ENCODE peak calls at places on chromosomes 4 and X, in five cellular contexts. One of them, this sample, is unnamed.

GRCh38 chrX:97267376-97267775 is 383.7 kb downstream of the RPA4 start:
- DNase-seq in occipital lobe: no peak
- DNase-seq in small intestine: no peak
- DNase-seq in left lung: no peak
- DNase-seq in endothelial cell of umbilical vein: peak
- DNase-seq in this sample: no peak

GRCh38 chrX:54045563-54046228 is 1.4 kb upstream of the PHF8 start:
- DNase-seq in endothelial cell of umbilical vein: no peak
- DNase-seq in small intestine: no peak
- DNase-seq in occipital lobe: no peak
- DNase-seq in left lung: no peak
- DNase-seq in this sample: no peak

GRCh38 chrX:102832661-102833060 is 104.4 kb upstream of the RAB40AL start:
- DNase-seq in endothelial cell of umbilical vein: no peak
- DNase-seq in occipital lobe: peak
- DNase-seq in small intestine: no peak
- DNase-seq in left lung: no peak
- DNase-seq in this sample: no peak

GRCh38 chrX:51376672-51377071 is 44.0 kb downstream of the NUDT10 start:
- DNase-seq in small intestine: no peak
- DNase-seq in endothelial cell of umbilical vein: no peak
- DNase-seq in left lung: no peak
- DNase-seq in occipital lobe: no peak
- DNase-seq in this sample: no peak

GRCh38 chrX:151875270-151876026 is 37.2 kb upstream of the MAGEA4 start:
- DNase-seq in occipital lobe: no peak
- DNase-seq in left lung: no peak
- DNase-seq in small intestine: no peak
- DNase-seq in endothelial cell of umbilical vein: no peak
- DNase-seq in this sample: no peak

GRCh38 chr4:40283968-40284367 is 51.2 kb upstream of the CHRNA9 start:
- DNase-seq in left lung: no peak
- DNase-seq in occipital lobe: no peak
- DNase-seq in endothelial cell of umbilical vein: no peak
- DNase-seq in small intestine: no peak
- DNase-seq in this sample: no peak

GRCh38 chr4:34486964-34487363 is 1757.3 kb downstream of the ARAP2 start:
- DNase-seq in small intestine: no peak
- DNase-seq in endothelial cell of umbilical vein: no peak
- DNase-seq in left lung: no peak
- DNase-seq in occipital lobe: no peak
- DNase-seq in this sample: no peak

GRCh38 chr4:24701683-24702082 is 93.7 kb upstream of the SOD3 start:
- DNase-seq in occipital lobe: no peak
- DNase-seq in left lung: no peak
- DNase-seq in endothelial cell of umbilical vein: no peak
- DNase-seq in small intestine: no peak
- DNase-seq in this sample: no peak

GRCh38 chr4:139556735-139557505 is 901 bp upstream of the SETD7 start:
- DNase-seq in small intestine: peak
- DNase-seq in left lung: peak
- DNase-seq in endothelial cell of umbilical vein: peak
- DNase-seq in occipital lobe: peak
- DNase-seq in this sample: no peak

GRCh38 chr4:174066806-174067205 is 216.7 kb downstream of the FBXO8 start:
- DNase-seq in small intestine: no peak
- DNase-seq in occipital lobe: no peak
- DNase-seq in left lung: no peak
- DNase-seq in endothelial cell of umbilical vein: no peak
- DNase-seq in this sample: no peak

GRCh38 chr4:138835833-138836521 is 179.6 kb upstream of the NOCT start:
- DNase-seq in endothelial cell of umbilical vein: peak
- DNase-seq in small intestine: peak
- DNase-seq in left lung: no peak
- DNase-seq in occipital lobe: no peak
- DNase-seq in this sample: no peak

GRCh38 chrX:100829730-100830129 is 9.5 kb downstream of the CSTF2 start:
- DNase-seq in left lung: no peak
- DNase-seq in endothelial cell of umbilical vein: peak
- DNase-seq in occipital lobe: no peak
- DNase-seq in small intestine: no peak
- DNase-seq in this sample: no peak

GRCh38 chrX:16848541-16848940 is 21.6 kb downstream of the RBBP7 start:
- DNase-seq in occipital lobe: no peak
- DNase-seq in left lung: no peak
- DNase-seq in endothelial cell of umbilical vein: no peak
- DNase-seq in small intestine: no peak
- DNase-seq in this sample: no peak

GRCh38 chrX:37380920-37381319 is 31.8 kb downstream of the PRRG1 start:
- DNase-seq in occipital lobe: no peak
- DNase-seq in endothelial cell of umbilical vein: peak
- DNase-seq in left lung: no peak
- DNase-seq in small intestine: peak
- DNase-seq in this sample: peak

GRCh38 chr4:15144249-15144966 is 142.1 kb downstream of the CPEB2 start:
- DNase-seq in small intestine: no peak
- DNase-seq in occipital lobe: no peak
- DNase-seq in endothelial cell of umbilical vein: no peak
- DNase-seq in left lung: no peak
- DNase-seq in this sample: no peak

GRCh38 chrX:132412208-132412607 is 76.6 kb downstream of the MBNL3 start:
- DNase-seq in small intestine: no peak
- DNase-seq in endothelial cell of umbilical vein: no peak
- DNase-seq in left lung: no peak
- DNase-seq in occipital lobe: no peak
- DNase-seq in this sample: no peak

GRCh38 chrX:71282514-71283408 is 674 bp upstream of the NONO start:
- DNase-seq in left lung: no peak
- DNase-seq in endothelial cell of umbilical vein: no peak
- DNase-seq in occipital lobe: no peak
- DNase-seq in small intestine: peak
- DNase-seq in this sample: no peak

GRCh38 chrX:101803451-101803850 is 128.4 kb downstream of the ZMAT1 start:
- DNase-seq in occipital lobe: no peak
- DNase-seq in left lung: no peak
- DNase-seq in endothelial cell of umbilical vein: peak
- DNase-seq in small intestine: peak
- DNase-seq in this sample: no peak

GRCh38 chrX:41036668-41037326 is 48.4 kb upstream of the USP9X start:
- DNase-seq in endothelial cell of umbilical vein: no peak
- DNase-seq in occipital lobe: no peak
- DNase-seq in small intestine: no peak
- DNase-seq in left lung: no peak
- DNase-seq in this sample: no peak

GRCh38 chr4:62881210-62881609 is 1528.0 kb downstream of the TECRL start:
- DNase-seq in endothelial cell of umbilical vein: no peak
- DNase-seq in small intestine: no peak
- DNase-seq in left lung: no peak
- DNase-seq in occipital lobe: no peak
- DNase-seq in this sample: no peak

GRCh38 chrX:49230500-49231232 is 2.5 kb downstream of the CACNA1F start:
- DNase-seq in endothelial cell of umbilical vein: no peak
- DNase-seq in occipital lobe: no peak
- DNase-seq in small intestine: peak
- DNase-seq in left lung: peak
- DNase-seq in this sample: no peak

GRCh38 chr4:73440653-73441052 is 4.6 kb downstream of the AFP start:
- DNase-seq in endothelial cell of umbilical vein: no peak
- DNase-seq in left lung: no peak
- DNase-seq in occipital lobe: no peak
- DNase-seq in small intestine: no peak
- DNase-seq in this sample: no peak

GRCh38 chr4:87060957-87061356 is 126.1 kb downstream of the AFF1 start:
- DNase-seq in left lung: no peak
- DNase-seq in endothelial cell of umbilical vein: no peak
- DNase-seq in small intestine: peak
- DNase-seq in occipital lobe: no peak
- DNase-seq in this sample: no peak

GRCh38 chrX:118730500-118731247 is 3.3 kb downstream of the IL13RA1 start:
- DNase-seq in left lung: no peak
- DNase-seq in endothelial cell of umbilical vein: peak
- DNase-seq in occipital lobe: no peak
- DNase-seq in small intestine: no peak
- DNase-seq in this sample: peak

GRCh38 chr4:109826719-109827118 is 1.1 kb upstream of the RRH start:
- DNase-seq in left lung: no peak
- DNase-seq in small intestine: no peak
- DNase-seq in endothelial cell of umbilical vein: peak
- DNase-seq in occipital lobe: no peak
- DNase-seq in this sample: no peak

GRCh38 chr4:153560918-153561317 is 94.8 kb downstream of the TMEM131L start:
- DNase-seq in occipital lobe: no peak
- DNase-seq in endothelial cell of umbilical vein: no peak
- DNase-seq in small intestine: no peak
- DNase-seq in left lung: no peak
- DNase-seq in this sample: no peak

GRCh38 chrX:13506574-13506973 is 62.8 kb upstream of the EGFL6 start:
- DNase-seq in endothelial cell of umbilical vein: peak
- DNase-seq in small intestine: no peak
- DNase-seq in left lung: no peak
- DNase-seq in occipital lobe: no peak
- DNase-seq in this sample: peak

GRCh38 chr4:107561481-107561880 is 158.6 kb downstream of the PAPSS1 start:
- DNase-seq in small intestine: no peak
- DNase-seq in occipital lobe: no peak
- DNase-seq in endothelial cell of umbilical vein: peak
- DNase-seq in left lung: no peak
- DNase-seq in this sample: peak

GRCh38 chr4:29310252-29310651 is 1409.9 kb upstream of the PCDH7 start:
- DNase-seq in left lung: no peak
- DNase-seq in endothelial cell of umbilical vein: peak
- DNase-seq in small intestine: no peak
- DNase-seq in occipital lobe: no peak
- DNase-seq in this sample: no peak

GRCh38 chrX:85992811-85993229 is 54.5 kb downstream of the CHM start:
- DNase-seq in endothelial cell of umbilical vein: peak
- DNase-seq in left lung: no peak
- DNase-seq in occipital lobe: no peak
- DNase-seq in small intestine: peak
- DNase-seq in this sample: no peak